ENCODE peak calls at places on chromosomes 12 and 14, in four cellular contexts. J is ELR; A is CD4-positive, alpha-beta T cell; C is Karpas-422. E is an unnamed sample.

GRCh38 chr12:126663304-126664094 is 1598.3 kb downstream of the AACS start:
- DNase-seq in A (no peak), C (peak; percentile 69), J (peak; percentile 25), E (peak; percentile 10)

GRCh38 chr14:22419620-22420019 is 169.4 kb downstream of the DAD1 start:
- DNase-seq in J (no peak), C (no peak), A (no peak), E (peak; percentile 12)

GRCh38 chr12:3491938-3492867 is 1.2 kb downstream of the PRMT8 start:
- DNase-seq in A (peak; percentile 5), J (peak; percentile 58), C (peak; percentile 58), E (peak; percentile 91)

GRCh38 chr12:95182868-95183415 is 34.3 kb downstream of the FGD6 start:
- DNase-seq in C (no peak), A (no peak), J (peak; percentile 86), E (no peak)

GRCh38 chr12:23290627-23291330 is 658.7 kb downstream of the SOX5 start:
- DNase-seq in A (no peak), C (no peak), J (no peak), E (no peak)

GRCh38 chr12:111446044-111446581 is 40.4 kb downstream of the SH2B3 start:
- DNase-seq in C (no peak), J (peak; percentile 40), A (no peak), E (peak; percentile 46)

GRCh38 chr12:59040651-59041050 is 120.3 kb upstream of the LRIG3 start:
- DNase-seq in J (peak; percentile 76), A (no peak), C (no peak), E (peak; percentile 24)

GRCh38 chr12:68040450-68041075 is 51.3 kb downstream of the IFNG-AS1 start:
- DNase-seq in C (peak; percentile 85), J (peak; percentile 77), A (peak; percentile 52), E (peak; percentile 83)

GRCh38 chr12:45407967-45408743 is 192.3 kb downstream of the ANO6 start:
- DNase-seq in J (no peak), A (no peak), C (no peak), E (no peak)

GRCh38 chr12:9925746-9926393 is 6.3 kb downstream of the CLEC2A start:
- DNase-seq in J (peak; percentile 68), C (peak; percentile 66), A (no peak), E (peak; percentile 66)